ENCODE peak calls at places on chromosomes 3 and 15, in ten cellular contexts. S is amygdala; T is GDM1; K is ELF-1; E is stimulated activated CD8-positive, alpha-beta memory T cell treated with anti-CD3 and anti-CD28 coated beads, Interleukin-2, amount 100 ng/mL, for 48 hours; V is small intestine; Y is mesothelial cell of epicardium; B is occipital lobe; H is ascending aorta; X is activated CD4-positive, alpha-beta T cell treated with anti-CD3 and anti-CD28 coated beads, Interleukin-2, amount 10 ng/mL, durations not matched to agents 7 days and 5 days. Q is an unnamed sample.

GRCh38 chr15:78052545-78052944 is 25.0 kb downstream of the TBC1D2B start:
- DNase-seq in S (no peak), T (no peak), K (no peak), E (no peak), V (no peak), Y (no peak), B (no peak), H (no peak), X (no peak), Q (no peak)

GRCh38 chr3:169147246-169148008 is 516.1 kb downstream of the MECOM start:
- DNase-seq in S (no peak), T (no peak), K (peak; percentile 90), E (no peak), V (peak; percentile 62), Y (peak; percentile 59), B (no peak), H (peak; percentile 74), X (peak; percentile 6), Q (peak; percentile 19)

GRCh38 chr15:29825205-29825604 is 2.9 kb upstream of the TJP1 start:
- DNase-seq in S (no peak), T (no peak), K (no peak), E (no peak), V (no peak), Y (no peak), B (no peak), H (no peak), X (peak; percentile 57), Q (no peak)

GRCh38 chr15:59376735-59377134 is 4.1 kb upstream of the MYO1E start:
- DNase-seq in S (no peak), T (no peak), K (no peak), E (no peak), V (no peak), Y (no peak), B (no peak), H (no peak), X (no peak), Q (no peak)

GRCh38 chr3:136512391-136512790 is 239.8 kb downstream of the STAG1 start:
- DNase-seq in S (no peak), T (no peak), K (no peak), E (no peak), V (no peak), Y (no peak), B (no peak), H (no peak), X (no peak), Q (no peak)

GRCh38 chr3:178475062-178475461 is 61.2 kb upstream of the KCNMB2 start:
- DNase-seq in S (no peak), T (no peak), K (peak; percentile 3), E (no peak), V (no peak), Y (no peak), B (no peak), H (no peak), X (no peak), Q (no peak)

GRCh38 chr3:136547293-136547692 is 204.9 kb downstream of the STAG1 start:
- DNase-seq in S (no peak), T (no peak), K (no peak), E (no peak), V (no peak), Y (no peak), B (no peak), H (no peak), X (no peak), Q (peak; percentile 10)

GRCh38 chr3:186287723-186288122 is 74.3 kb downstream of the DGKG start:
- DNase-seq in S (no peak), T (no peak), K (no peak), E (no peak), V (no peak), Y (no peak), B (no peak), H (no peak), X (no peak), Q (no peak)

GRCh38 chr3:46883252-46884185 is 6.0 kb downstream of the PTH1R start:
- DNase-seq in S (no peak), T (no peak), K (no peak), E (no peak), V (no peak), Y (peak; percentile 56), B (no peak), H (no peak), X (no peak), Q (peak; percentile 68)

GRCh38 chr3:55487376-55488241 is 503 bp upstream of the WNT5A start:
- DNase-seq in S (no peak), T (no peak), K (peak; percentile 72), E (no peak), V (peak; percentile 12), Y (peak; percentile 60), B (no peak), H (no peak), X (peak; percentile 18), Q (peak; percentile 68)

GRCh38 chr3:151219056-151219455 is 16.0 kb upstream of the GPR171 start:
- DNase-seq in S (no peak), T (no peak), K (no peak), E (no peak), V (no peak), Y (no peak), B (no peak), H (no peak), X (no peak), Q (no peak)

GRCh38 chr3:112376996-112377395 is 44.0 kb downstream of the CD200 start:
- DNase-seq in S (no peak), T (no peak), K (no peak), E (no peak), V (peak; percentile 92), Y (no peak), B (no peak), H (no peak), X (no peak), Q (no peak)

GRCh38 chr3:150922611-150923010 is 17.4 kb upstream of the MINDY4B start:
- DNase-seq in S (no peak), T (no peak), K (peak; percentile 39), E (no peak), V (no peak), Y (no peak), B (no peak), H (no peak), X (no peak), Q (no peak)

GRCh38 chr15:101689901-101690300 is 34.4 kb downstream of the TARS3 start:
- DNase-seq in S (no peak), T (no peak), K (no peak), E (no peak), V (no peak), Y (no peak), B (peak; percentile 6), H (no peak), X (no peak), Q (no peak)

GRCh38 chr3:94647131-94647530 is 584.3 kb downstream of the NSUN3 start:
- DNase-seq in S (no peak), T (no peak), K (no peak), E (no peak), V (no peak), Y (no peak), B (no peak), H (no peak), X (no peak), Q (no peak)

GRCh38 chr15:65930134-65930533 is 60.8 kb downstream of the RAB11A start:
- DNase-seq in S (no peak), T (no peak), K (no peak), E (no peak), V (no peak), Y (peak; percentile 49), B (no peak), H (no peak), X (no peak), Q (no peak)

GRCh38 chr15:66827039-66827697 is 125.1 kb downstream of the SMAD6 start:
- DNase-seq in S (no peak), T (no peak), K (peak; percentile 64), E (no peak), V (no peak), Y (no peak), B (no peak), H (no peak), X (no peak), Q (no peak)

GRCh38 chr15:37046876-37047614 is 53.3 kb downstream of the MEIS2 start:
- DNase-seq in S (no peak), T (no peak), K (peak; percentile 67), E (no peak), V (peak; percentile 47), Y (no peak), B (no peak), H (no peak), X (no peak), Q (no peak)

GRCh38 chr3:9765865-9766264 is 3.9 kb downstream of the CAMK1 start:
- DNase-seq in S (no peak), T (no peak), K (peak; percentile 52), E (no peak), V (no peak), Y (no peak), B (no peak), H (no peak), X (no peak), Q (no peak)

GRCh38 chr3:52498134-52499054 is 3.3 kb downstream of the STAB1 start:
- DNase-seq in S (peak; percentile 16), T (peak; percentile 92), K (no peak), E (no peak), V (no peak), Y (no peak), B (peak; percentile 29), H (peak; percentile 81), X (no peak), Q (no peak)

GRCh38 chr3:183897606-183898384 is 13.1 kb upstream of the PARL start:
- DNase-seq in S (no peak), T (no peak), K (no peak), E (no peak), V (no peak), Y (no peak), B (no peak), H (no peak), X (no peak), Q (no peak)

Q was measured in GM20000.